ENCODE peak calls at places on chromosome 4, in nine cellular contexts. K is HTR-8/SVneo, C is fibroblast of mammary gland, N is lower lobe of right lung, S is endothelial cell of umbilical vein, X is HEK293T, W is ascending aorta, P is cerebellum, M is stromal cell of bone marrow. Z is an unnamed sample.

GRCh38 chr4:110610940-110611785 is 11.7 kb downstream of the PITX2 start:
- DNase-seq in K (no peak), C (no peak), N (no peak), S (no peak), X (no peak), W (no peak), P (no peak), M (no peak), Z (no peak)

GRCh38 chr4:87848622-87849351 is 16.0 kb downstream of the MEPE start:
- DNase-seq in K (no peak), C (peak), N (peak), S (peak), X (peak), W (no peak), P (peak), M (peak), Z (peak)

GRCh38 chr4:98571161-98571786 is 87.1 kb downstream of the TSPAN5 start:
- DNase-seq in K (no peak), C (no peak), N (no peak), S (no peak), X (no peak), W (no peak), P (no peak), M (no peak), Z (no peak)

GRCh38 chr4:101221294-101221693 is 126.0 kb downstream of the PPP3CA start:
- DNase-seq in K (no peak), C (no peak), N (no peak), S (no peak), X (no peak), W (no peak), P (no peak), M (no peak), Z (no peak)

GRCh38 chr4:183200453-183200852 is 101.4 kb downstream of the WWC2 start:
- DNase-seq in K (no peak), C (peak), N (peak), S (peak), X (no peak), W (no peak), P (peak), M (peak), Z (no peak)

GRCh38 chr4:74958881-74959280 is 26.0 kb downstream of the PARM1 start:
- DNase-seq in K (no peak), C (no peak), N (no peak), S (no peak), X (no peak), W (no peak), P (no peak), M (no peak), Z (no peak)

GRCh38 chr4:149512489-149512888 is 303.2 kb downstream of the IQCM start:
- DNase-seq in K (peak), C (peak), N (no peak), S (no peak), X (no peak), W (no peak), P (no peak), M (peak), Z (no peak)

GRCh38 chr4:154332681-154333421 is 158.7 kb downstream of the DCHS2 start:
- DNase-seq in K (no peak), C (peak), N (peak), S (no peak), X (no peak), W (no peak), P (peak), M (no peak), Z (no peak)

GRCh38 chr4:2591189-2591588 is 54.7 kb downstream of the FAM193A start:
- DNase-seq in K (no peak), C (peak), N (no peak), S (peak), X (no peak), W (no peak), P (no peak), M (no peak), Z (no peak)